ENCODE peak calls at places on chromosomes 5 and 9, in seven cellular contexts. One of them, this sample, is unnamed.

GRCh38 chr5:173012882-173013281 is 29.3 kb downstream of the ATP6V0E1 start:
- DNase-seq in dermis microvascular lymphatic vessel endothelial cell: no peak
- DNase-seq in globus pallidus: no peak
- DNase-seq in AG08396: no peak
- DNase-seq in GM04504: no peak
- DNase-seq in COLO829: no peak
- DNase-seq in epithelial cell of esophagus: no peak
- DNase-seq in this sample: no peak

GRCh38 chr5:170338933-170339779 is 41.6 kb upstream of the LCP2 start:
- DNase-seq in dermis microvascular lymphatic vessel endothelial cell: no peak
- DNase-seq in globus pallidus: no peak
- DNase-seq in AG08396: no peak
- DNase-seq in GM04504: no peak
- DNase-seq in COLO829: no peak
- DNase-seq in epithelial cell of esophagus: peak; percentile 5
- DNase-seq in this sample: no peak

GRCh38 chr5:83363111-83363510 is 108.4 kb upstream of the VCAN start:
- DNase-seq in dermis microvascular lymphatic vessel endothelial cell: no peak
- DNase-seq in globus pallidus: no peak
- DNase-seq in AG08396: no peak
- DNase-seq in GM04504: no peak
- DNase-seq in COLO829: no peak
- DNase-seq in epithelial cell of esophagus: no peak
- DNase-seq in this sample: no peak

GRCh38 chr5:75651575-75651974 is 40.3 kb downstream of the ANKDD1B start:
- DNase-seq in dermis microvascular lymphatic vessel endothelial cell: no peak
- DNase-seq in globus pallidus: no peak
- DNase-seq in AG08396: no peak
- DNase-seq in GM04504: no peak
- DNase-seq in COLO829: no peak
- DNase-seq in epithelial cell of esophagus: peak; percentile 18
- DNase-seq in this sample: no peak

GRCh38 chr5:123752576-123752975 is 240.6 kb downstream of the CSNK1G3 start:
- DNase-seq in dermis microvascular lymphatic vessel endothelial cell: no peak
- DNase-seq in globus pallidus: peak; percentile 6
- DNase-seq in AG08396: peak; percentile 32
- DNase-seq in GM04504: peak; percentile 82
- DNase-seq in COLO829: peak; percentile 42
- DNase-seq in epithelial cell of esophagus: peak; percentile 83
- DNase-seq in this sample: peak; percentile 70

GRCh38 chr5:72355706-72356299 is 35.6 kb downstream of the PTCD2 start:
- DNase-seq in dermis microvascular lymphatic vessel endothelial cell: no peak
- DNase-seq in globus pallidus: peak; percentile 55
- DNase-seq in AG08396: peak; percentile 42
- DNase-seq in GM04504: peak; percentile 19
- DNase-seq in COLO829: peak; percentile 39
- DNase-seq in epithelial cell of esophagus: peak; percentile 54
- DNase-seq in this sample: peak; percentile 21

GRCh38 chr9:110270211-110270995 is 14.1 kb upstream of the TXN start:
- DNase-seq in dermis microvascular lymphatic vessel endothelial cell: no peak
- DNase-seq in globus pallidus: no peak
- DNase-seq in AG08396: no peak
- DNase-seq in GM04504: no peak
- DNase-seq in COLO829: no peak
- DNase-seq in epithelial cell of esophagus: no peak
- DNase-seq in this sample: no peak

GRCh38 chr5:81749562-81750307 is 1.2 kb downstream of the SSBP2 start:
- DNase-seq in dermis microvascular lymphatic vessel endothelial cell: no peak
- DNase-seq in globus pallidus: peak; percentile 34
- DNase-seq in AG08396: peak; percentile 44
- DNase-seq in GM04504: no peak
- DNase-seq in COLO829: no peak
- DNase-seq in epithelial cell of esophagus: peak; percentile 21
- DNase-seq in this sample: peak; percentile 16

GRCh38 chr9:137045294-137046093 is 483 bp downstream of the NPDC1 start:
- DNase-seq in dermis microvascular lymphatic vessel endothelial cell: no peak
- DNase-seq in globus pallidus: no peak
- DNase-seq in AG08396: peak; percentile 75
- DNase-seq in GM04504: no peak
- DNase-seq in COLO829: no peak
- DNase-seq in epithelial cell of esophagus: peak; percentile 46
- DNase-seq in this sample: no peak

GRCh38 chr9:126788046-126788445 is 16.8 kb upstream of the ZBTB43 start:
- DNase-seq in dermis microvascular lymphatic vessel endothelial cell: no peak
- DNase-seq in globus pallidus: no peak
- DNase-seq in AG08396: no peak
- DNase-seq in GM04504: no peak
- DNase-seq in COLO829: no peak
- DNase-seq in epithelial cell of esophagus: no peak
- DNase-seq in this sample: no peak

GRCh38 chr9:80259079-80259478 is 687.3 kb downstream of the TLE4 start:
- DNase-seq in dermis microvascular lymphatic vessel endothelial cell: no peak
- DNase-seq in globus pallidus: no peak
- DNase-seq in AG08396: no peak
- DNase-seq in GM04504: no peak
- DNase-seq in COLO829: no peak
- DNase-seq in epithelial cell of esophagus: no peak
- DNase-seq in this sample: no peak

GRCh38 chr5:119307170-119307569 is 48.6 kb upstream of the TNFAIP8 start:
- DNase-seq in dermis microvascular lymphatic vessel endothelial cell: no peak
- DNase-seq in globus pallidus: no peak
- DNase-seq in AG08396: no peak
- DNase-seq in GM04504: no peak
- DNase-seq in COLO829: no peak
- DNase-seq in epithelial cell of esophagus: no peak
- DNase-seq in this sample: no peak

GRCh38 chr9:14926941-14927624 is 16.9 kb upstream of the FREM1 start:
- DNase-seq in dermis microvascular lymphatic vessel endothelial cell: no peak
- DNase-seq in globus pallidus: no peak
- DNase-seq in AG08396: no peak
- DNase-seq in GM04504: no peak
- DNase-seq in COLO829: no peak
- DNase-seq in epithelial cell of esophagus: no peak
- DNase-seq in this sample: no peak

GRCh38 chr5:67773439-67773988 is 442.0 kb upstream of the PIK3R1 start:
- DNase-seq in dermis microvascular lymphatic vessel endothelial cell: no peak
- DNase-seq in globus pallidus: peak; percentile 95
- DNase-seq in AG08396: no peak
- DNase-seq in GM04504: no peak
- DNase-seq in COLO829: peak; percentile 76
- DNase-seq in epithelial cell of esophagus: peak; percentile 28
- DNase-seq in this sample: peak; percentile 88

GRCh38 chr5:57422993-57423392 is 59.6 kb downstream of the ACTBL2 start:
- DNase-seq in dermis microvascular lymphatic vessel endothelial cell: no peak
- DNase-seq in globus pallidus: no peak
- DNase-seq in AG08396: no peak
- DNase-seq in GM04504: no peak
- DNase-seq in COLO829: no peak
- DNase-seq in epithelial cell of esophagus: no peak
- DNase-seq in this sample: no peak

GRCh38 chr5:147359551-147359950 is 124.7 kb downstream of the STK32A start:
- DNase-seq in dermis microvascular lymphatic vessel endothelial cell: no peak
- DNase-seq in globus pallidus: no peak
- DNase-seq in AG08396: no peak
- DNase-seq in GM04504: no peak
- DNase-seq in COLO829: no peak
- DNase-seq in epithelial cell of esophagus: no peak
- DNase-seq in this sample: no peak

GRCh38 chr5:151095341-151096000 is 14.6 kb upstream of the TNIP1 start:
- DNase-seq in dermis microvascular lymphatic vessel endothelial cell: no peak
- DNase-seq in globus pallidus: no peak
- DNase-seq in AG08396: no peak
- DNase-seq in GM04504: no peak
- DNase-seq in COLO829: no peak
- DNase-seq in epithelial cell of esophagus: no peak
- DNase-seq in this sample: no peak

GRCh38 chr5:54159153-54159836 is 151.1 kb downstream of the ARL15 start:
- DNase-seq in dermis microvascular lymphatic vessel endothelial cell: no peak
- DNase-seq in globus pallidus: peak; percentile 9
- DNase-seq in AG08396: no peak
- DNase-seq in GM04504: no peak
- DNase-seq in COLO829: no peak
- DNase-seq in epithelial cell of esophagus: peak; percentile 57
- DNase-seq in this sample: peak; percentile 10

GRCh38 chr9:16871358-16872151 is 1.1 kb upstream of the BNC2 start:
- DNase-seq in dermis microvascular lymphatic vessel endothelial cell: no peak
- DNase-seq in globus pallidus: peak; percentile 37
- DNase-seq in AG08396: peak; percentile 82
- DNase-seq in GM04504: peak; percentile 47
- DNase-seq in COLO829: no peak
- DNase-seq in epithelial cell of esophagus: peak; percentile 48
- DNase-seq in this sample: peak; percentile 47

GRCh38 chr9:105082843-105083242 is 154.9 kb upstream of the ABCA1 start:
- DNase-seq in dermis microvascular lymphatic vessel endothelial cell: no peak
- DNase-seq in globus pallidus: no peak
- DNase-seq in AG08396: no peak
- DNase-seq in GM04504: no peak
- DNase-seq in COLO829: no peak
- DNase-seq in epithelial cell of esophagus: no peak
- DNase-seq in this sample: no peak

GRCh38 chr9:118170032-118170955 is 466.1 kb downstream of the TLR4 start:
- DNase-seq in dermis microvascular lymphatic vessel endothelial cell: peak; percentile 30
- DNase-seq in globus pallidus: peak; percentile 88
- DNase-seq in AG08396: peak; percentile 3
- DNase-seq in GM04504: peak; percentile 9
- DNase-seq in COLO829: peak; percentile 11
- DNase-seq in epithelial cell of esophagus: peak; percentile 48
- DNase-seq in this sample: peak; percentile 53

This sample was measured in mammary epithelial cell.